ENCODE peak calls at places on chromosomes 2 and 18, in eight cellular contexts. One of them, this sample, is unnamed.

GRCh38 chr18:24054130-24054529 is 39.6 kb downstream of the TTC39C start:
- DNase-seq in cardiac fibroblast: no peak
- DNase-seq in GM10248: no peak
- DNase-seq in transverse colon: no peak
- DNase-seq in DND-41: no peak
- DNase-seq in H9: no peak
- DNase-seq in astrocyte: peak; percentile 84
- DNase-seq in right lobe of liver: no peak
- DNase-seq in this sample: no peak

GRCh38 chr2:150617351-150617750 is 129.9 kb upstream of the RND3 start:
- DNase-seq in H9: no peak
- DNase-seq in GM10248: no peak
- DNase-seq in cardiac fibroblast: peak; percentile 44
- DNase-seq in right lobe of liver: no peak
- DNase-seq in transverse colon: no peak
- DNase-seq in astrocyte: no peak
- DNase-seq in DND-41: no peak
- DNase-seq in this sample: no peak

GRCh38 chr2:204027105-204027504 is 90.5 kb downstream of the ICOS start:
- DNase-seq in right lobe of liver: no peak
- DNase-seq in astrocyte: peak; percentile 47
- DNase-seq in DND-41: peak; percentile 72
- DNase-seq in H9: no peak
- DNase-seq in transverse colon: no peak
- DNase-seq in GM10248: peak; percentile 19
- DNase-seq in cardiac fibroblast: no peak
- DNase-seq in this sample: no peak

GRCh38 chr2:84908948-84909713 is 3.7 kb downstream of the TMSB10 start:
- DNase-seq in astrocyte: no peak
- DNase-seq in cardiac fibroblast: no peak
- DNase-seq in right lobe of liver: no peak
- DNase-seq in H9: no peak
- DNase-seq in GM10248: no peak
- DNase-seq in transverse colon: no peak
- DNase-seq in DND-41: peak; percentile 20
- DNase-seq in this sample: no peak

GRCh38 chr18:77059294-77059916 is 73.2 kb downstream of the MBP start:
- DNase-seq in GM10248: no peak
- DNase-seq in astrocyte: no peak
- DNase-seq in cardiac fibroblast: peak; percentile 84
- DNase-seq in H9: peak; percentile 56
- DNase-seq in DND-41: peak; percentile 60
- DNase-seq in transverse colon: no peak
- DNase-seq in right lobe of liver: no peak
- DNase-seq in this sample: peak; percentile 45

GRCh38 chr2:109210431-109211200 is 81.6 kb downstream of the SH3RF3 start:
- DNase-seq in H9: no peak
- DNase-seq in DND-41: no peak
- DNase-seq in right lobe of liver: peak; percentile 36
- DNase-seq in cardiac fibroblast: peak; percentile 29
- DNase-seq in astrocyte: peak; percentile 35
- DNase-seq in transverse colon: no peak
- DNase-seq in GM10248: no peak
- DNase-seq in this sample: no peak

GRCh38 chr2:236179653-236180500 is 11.7 kb upstream of the GBX2 start:
- DNase-seq in astrocyte: peak; percentile 81
- DNase-seq in cardiac fibroblast: peak; percentile 61
- DNase-seq in GM10248: no peak
- DNase-seq in H9: no peak
- DNase-seq in transverse colon: no peak
- DNase-seq in right lobe of liver: no peak
- DNase-seq in DND-41: no peak
- DNase-seq in this sample: no peak

GRCh38 chr2:225865468-225865867 is 466.0 kb downstream of the NYAP2 start:
- DNase-seq in H9: no peak
- DNase-seq in cardiac fibroblast: peak; percentile 2
- DNase-seq in right lobe of liver: no peak
- DNase-seq in GM10248: no peak
- DNase-seq in DND-41: no peak
- DNase-seq in transverse colon: no peak
- DNase-seq in astrocyte: no peak
- DNase-seq in this sample: no peak

GRCh38 chr2:167294031-167294774 is 405.9 kb downstream of the XIRP2 start:
- DNase-seq in right lobe of liver: no peak
- DNase-seq in cardiac fibroblast: peak; percentile 13
- DNase-seq in DND-41: no peak
- DNase-seq in H9: no peak
- DNase-seq in transverse colon: peak; percentile 38
- DNase-seq in astrocyte: peak; percentile 34
- DNase-seq in GM10248: peak; percentile 14
- DNase-seq in this sample: peak; percentile 67

GRCh38 chr2:230908595-230909191 is 16.3 kb downstream of the GPR55 start:
- DNase-seq in transverse colon: peak; percentile 53
- DNase-seq in cardiac fibroblast: peak; percentile 57
- DNase-seq in right lobe of liver: peak; percentile 31
- DNase-seq in astrocyte: peak; percentile 69
- DNase-seq in GM10248: no peak
- DNase-seq in DND-41: no peak
- DNase-seq in H9: peak; percentile 33
- DNase-seq in this sample: peak; percentile 5

GRCh38 chr2:223674998-223675609 is 72.9 kb upstream of the SCG2 start:
- DNase-seq in right lobe of liver: no peak
- DNase-seq in DND-41: no peak
- DNase-seq in H9: no peak
- DNase-seq in cardiac fibroblast: peak; percentile 67
- DNase-seq in astrocyte: peak; percentile 8
- DNase-seq in GM10248: no peak
- DNase-seq in transverse colon: no peak
- DNase-seq in this sample: peak; percentile 22

GRCh38 chr2:172735646-172736418 is at the start of gene RAPGEF4:
- DNase-seq in H9: peak; percentile 43
- DNase-seq in right lobe of liver: no peak
- DNase-seq in transverse colon: no peak
- DNase-seq in GM10248: peak; percentile 20
- DNase-seq in DND-41: no peak
- DNase-seq in astrocyte: no peak
- DNase-seq in cardiac fibroblast: no peak
- DNase-seq in this sample: peak; percentile 70

GRCh38 chr2:37376421-37377186 is 32.2 kb downstream of the QPCT start:
- DNase-seq in GM10248: peak; percentile 59
- DNase-seq in DND-41: peak; percentile 32
- DNase-seq in astrocyte: peak; percentile 94
- DNase-seq in cardiac fibroblast: peak; percentile 84
- DNase-seq in right lobe of liver: no peak
- DNase-seq in transverse colon: peak; percentile 33
- DNase-seq in H9: no peak
- DNase-seq in this sample: no peak

GRCh38 chr2:20725782-20726181 is 58.8 kb downstream of the GDF7 start:
- DNase-seq in cardiac fibroblast: no peak
- DNase-seq in H9: no peak
- DNase-seq in DND-41: no peak
- DNase-seq in astrocyte: no peak
- DNase-seq in transverse colon: no peak
- DNase-seq in right lobe of liver: no peak
- DNase-seq in GM10248: no peak
- DNase-seq in this sample: no peak

GRCh38 chr18:29176681-29177080 is 999.8 kb upstream of the CDH2 start:
- DNase-seq in GM10248: no peak
- DNase-seq in DND-41: no peak
- DNase-seq in cardiac fibroblast: no peak
- DNase-seq in transverse colon: no peak
- DNase-seq in H9: no peak
- DNase-seq in astrocyte: no peak
- DNase-seq in right lobe of liver: no peak
- DNase-seq in this sample: no peak
- TF ChIP-seq CTCF in GM10248: no peak
- TF ChIP-seq CTCF in DND-41: no peak
- TF ChIP-seq CTCF in cardiac fibroblast: no peak
- TF ChIP-seq CTCF in transverse colon: no peak
- TF ChIP-seq CTCF in H9: no peak
- TF ChIP-seq CTCF in astrocyte: no peak
- TF ChIP-seq CTCF in right lobe of liver: no peak
- TF ChIP-seq CTCF in this sample: no peak

GRCh38 chr2:151830966-151831365 is 2.7 kb upstream of the ARL5A start:
- DNase-seq in DND-41: no peak
- DNase-seq in cardiac fibroblast: no peak
- DNase-seq in right lobe of liver: no peak
- DNase-seq in astrocyte: no peak
- DNase-seq in H9: no peak
- DNase-seq in GM10248: no peak
- DNase-seq in transverse colon: no peak
- DNase-seq in this sample: no peak

GRCh38 chr2:151827564-151828142 is 568 bp downstream of the ARL5A start:
- DNase-seq in right lobe of liver: peak; percentile 48
- DNase-seq in DND-41: peak; percentile 43
- DNase-seq in astrocyte: peak; percentile 14
- DNase-seq in cardiac fibroblast: peak; percentile 34
- DNase-seq in transverse colon: peak; percentile 24
- DNase-seq in GM10248: peak; percentile 15
- DNase-seq in H9: peak; percentile 38
- DNase-seq in this sample: peak; percentile 23

GRCh38 chr2:151826737-151827157 is 1.5 kb downstream of the ARL5A start:
- DNase-seq in cardiac fibroblast: peak; percentile 26
- DNase-seq in GM10248: no peak
- DNase-seq in DND-41: no peak
- DNase-seq in transverse colon: no peak
- DNase-seq in right lobe of liver: no peak
- DNase-seq in astrocyte: peak; percentile 23
- DNase-seq in H9: no peak
- DNase-seq in this sample: no peak

GRCh38 chr2:151828143-151828889 is at the start of gene ARL5A:
- DNase-seq in transverse colon: peak; percentile 96
- DNase-seq in GM10248: peak; percentile 98
- DNase-seq in H9: peak; percentile 96
- DNase-seq in right lobe of liver: peak; percentile 97
- DNase-seq in DND-41: peak; percentile 95
- DNase-seq in cardiac fibroblast: peak; percentile 98
- DNase-seq in astrocyte: peak; percentile 87
- DNase-seq in this sample: peak; percentile 97

GRCh38 chr2:151828890-151829324 is 686 bp upstream of the ARL5A start:
- DNase-seq in cardiac fibroblast: no peak
- DNase-seq in H9: no peak
- DNase-seq in GM10248: no peak
- DNase-seq in DND-41: no peak
- DNase-seq in transverse colon: no peak
- DNase-seq in astrocyte: no peak
- DNase-seq in right lobe of liver: no peak
- DNase-seq in this sample: no peak
- TF ChIP-seq CTCF in cardiac fibroblast: no peak
- TF ChIP-seq CTCF in H9: no peak
- TF ChIP-seq CTCF in GM10248: no peak
- TF ChIP-seq CTCF in DND-41: no peak
- TF ChIP-seq CTCF in transverse colon: no peak
- TF ChIP-seq CTCF in astrocyte: no peak
- TF ChIP-seq CTCF in right lobe of liver: no peak
- TF ChIP-seq CTCF in this sample: no peak

DNA sequence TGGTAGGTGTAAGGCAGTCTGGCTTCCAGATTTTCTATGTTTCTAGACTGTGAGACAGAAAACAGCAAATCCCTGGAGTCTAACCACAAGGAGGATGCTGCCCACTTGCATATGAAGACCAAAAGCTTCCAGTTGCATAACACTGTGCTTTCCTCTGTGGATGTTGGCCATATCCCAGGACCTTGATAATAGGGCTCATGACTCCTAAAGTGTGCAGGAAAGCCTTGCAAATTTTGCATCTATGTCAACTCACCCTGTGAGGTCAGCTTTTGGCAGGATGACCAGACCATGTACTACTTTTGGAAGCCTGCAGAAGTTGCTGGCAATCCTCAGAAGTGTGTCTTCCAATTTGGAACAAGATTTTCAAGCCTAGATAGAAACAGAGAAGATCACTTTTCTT is 85.6 kb upstream of the RAB27B start:
- DNase-seq in GM10248: no peak
- DNase-seq in right lobe of liver: peak; percentile 51
- DNase-seq in DND-41: no peak
- DNase-seq in cardiac fibroblast: peak; percentile 99
- DNase-seq in astrocyte: peak; percentile 99
- DNase-seq in transverse colon: peak; percentile 21
- DNase-seq in H9: no peak
- DNase-seq in this sample: no peak
- TF ChIP-seq CTCF in GM10248: no peak
- TF ChIP-seq CTCF in right lobe of liver: no peak
- TF ChIP-seq CTCF in DND-41: no peak
- TF ChIP-seq CTCF in cardiac fibroblast: peak; percentile 9
- TF ChIP-seq CTCF in astrocyte: no peak
- TF ChIP-seq CTCF in transverse colon: no peak
- TF ChIP-seq CTCF in H9: no peak
- TF ChIP-seq CTCF in this sample: no peak

GRCh38 chr2:187500585-187501359 is 52.7 kb upstream of the CALCRL start:
- DNase-seq in GM10248: no peak
- DNase-seq in DND-41: no peak
- DNase-seq in cardiac fibroblast: peak; percentile 73
- DNase-seq in transverse colon: no peak
- DNase-seq in right lobe of liver: no peak
- DNase-seq in H9: peak; percentile 35
- DNase-seq in astrocyte: peak; percentile 58
- DNase-seq in this sample: no peak
- TF ChIP-seq CTCF in GM10248: no peak
- TF ChIP-seq CTCF in DND-41: peak; percentile 44
- TF ChIP-seq CTCF in cardiac fibroblast: peak; percentile 13
- TF ChIP-seq CTCF in transverse colon: no peak
- TF ChIP-seq CTCF in right lobe of liver: peak; percentile 9
- TF ChIP-seq CTCF in H9: peak; percentile 69
- TF ChIP-seq CTCF in astrocyte: peak; percentile 29
- TF ChIP-seq CTCF in this sample: peak; percentile 12

This sample was measured in glutamatergic neuron.